ENCODE peak calls at places on chromosomes 13 and 19, in ten cellular contexts. C is HCT116, M is suprapubic skin, D is stomach, X is sigmoid colon, Z is transverse colon, S is vagina, U is spleen, V is HepG2, J is upper lobe of left lung. E is an unnamed sample.

GRCh38 chr19:49938662-49939061 is 9.4 kb upstream of the NUP62 start:
- DNase-seq in C (no peak), M (no peak), D (no peak), X (no peak), Z (no peak), S (no peak), U (peak; percentile 47), V (no peak), J (no peak), E (no peak)

GRCh38 chr13:22161871-22162270 is 491.0 kb downstream of the FGF9 start:
- DNase-seq in C (no peak), M (no peak), D (no peak), X (no peak), Z (no peak), S (no peak), U (no peak), V (no peak), J (no peak), E (no peak)

GRCh38 chr19:23312515-23312914 is 62.3 kb upstream of the ZNF724 start:
- DNase-seq in C (no peak), M (no peak), D (no peak), X (no peak), Z (no peak), S (no peak), U (no peak), V (no peak), J (no peak), E (no peak)

GRCh38 chr19:44666852-44667251 is 4.4 kb upstream of the CEACAM19 start:
- DNase-seq in C (no peak), M (no peak), D (no peak), X (no peak), Z (no peak), S (no peak), U (no peak), V (no peak), J (no peak), E (no peak)

GRCh38 chr13:75402787-75403186 is 79.2 kb downstream of the TBC1D4 start:
- DNase-seq in C (no peak), M (no peak), D (no peak), X (no peak), Z (no peak), S (no peak), U (no peak), V (peak; percentile 45), J (no peak), E (no peak)

GRCh38 chr19:49895566-49896297 is 955 bp downstream of the IL4I1 start:
- DNase-seq in C (no peak), M (no peak), D (no peak), X (no peak), Z (no peak), S (no peak), U (no peak), V (no peak), J (peak; percentile 72), E (no peak)

GRCh38 chr13:98142427-98143156 is at the start of gene FARP1:
- DNase-seq in C (peak; percentile 27), M (peak; percentile 74), D (peak; percentile 88), X (peak; percentile 86), Z (peak; percentile 84), S (no peak), U (peak; percentile 86), V (peak; percentile 62), J (peak; percentile 96), E (peak; percentile 78)

GRCh38 chr13:50387124-50387581 is 371.9 kb downstream of the KCNRG start:
- DNase-seq in C (no peak), M (no peak), D (peak; percentile 40), X (no peak), Z (peak; percentile 50), S (no peak), U (peak; percentile 77), V (peak; percentile 25), J (peak; percentile 21), E (no peak)

GRCh38 chr19:33905937-33906577 is 109.4 kb downstream of the KCTD15 start:
- DNase-seq in C (no peak), M (peak; percentile 88), D (peak; percentile 86), X (peak; percentile 69), Z (peak; percentile 85), S (no peak), U (no peak), V (no peak), J (peak; percentile 94), E (peak; percentile 90)

GRCh38 chr13:19910336-19911072 is 47.1 kb upstream of the ZMYM5 start:
- DNase-seq in C (peak; percentile 43), M (no peak), D (peak; percentile 29), X (no peak), Z (peak; percentile 54), S (no peak), U (no peak), V (no peak), J (no peak), E (no peak)

DNA sequence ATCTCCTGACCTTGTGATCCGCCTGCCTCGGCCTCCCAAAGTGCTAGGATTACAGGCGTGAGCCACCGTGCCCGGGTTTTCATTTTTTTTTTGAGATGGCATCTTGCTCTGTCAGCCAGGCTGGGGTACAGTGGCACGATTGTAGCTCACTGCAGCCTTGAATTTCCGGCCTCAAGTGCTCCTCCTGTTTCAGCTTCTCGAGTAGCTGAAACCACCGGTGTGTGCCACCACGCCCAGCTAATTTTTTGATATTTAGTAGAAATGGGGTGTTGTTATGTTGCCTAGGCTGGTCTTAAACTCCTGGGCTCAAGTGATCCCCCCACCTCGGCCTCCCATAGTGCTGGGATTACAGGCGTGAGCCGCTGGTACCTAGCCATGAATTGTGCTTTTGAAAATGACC is 5.9 kb downstream of the ADAT3 start:
- DNase-seq in C (no peak), M (no peak), D (no peak), X (no peak), Z (no peak), S (no peak), U (no peak), V (no peak), J (no peak), E (no peak)
- H3K4me1 ChIP-seq in C (peaks cover 12% of the 10 kb centered on the region), M (peaks cover 72% of the 10 kb centered on the region), D (peaks cover 26% of the 10 kb centered on the region), X (peaks cover 18% of the 10 kb centered on the region), Z (peaks cover 50% of the 10 kb centered on the region), S (peaks cover 39% of the 10 kb centered on the region), U (peaks cover 15% of the 10 kb centered on the region), V (peaks cover 35% of the 10 kb centered on the region), J (peaks cover 29% of the 10 kb centered on the region), E (peaks cover 9% of the 10 kb centered on the region)

GRCh38 chr13:73765651-73766384 is 368.4 kb downstream of the KLF12 start:
- DNase-seq in C (no peak), M (peak; percentile 65), D (peak; percentile 81), X (peak; percentile 91), Z (peak; percentile 81), S (no peak), U (peak; percentile 88), V (peak; percentile 75), J (no peak), E (peak; percentile 57)
- TF ChIP-seq POLR2AphosphoS5 in C (no peak), M (no peak), D (no peak), X (peak; percentile 36), Z (no peak), S (no peak), U (no peak), V (no peak), J (no peak), E (no peak)

GRCh38 chr19:36330226-36330625 is 48.8 kb downstream of the ZFP14 start:
- DNase-seq in C (no peak), M (no peak), D (no peak), X (no peak), Z (no peak), S (no peak), U (no peak), V (no peak), J (peak; percentile 52), E (no peak)

DNA sequence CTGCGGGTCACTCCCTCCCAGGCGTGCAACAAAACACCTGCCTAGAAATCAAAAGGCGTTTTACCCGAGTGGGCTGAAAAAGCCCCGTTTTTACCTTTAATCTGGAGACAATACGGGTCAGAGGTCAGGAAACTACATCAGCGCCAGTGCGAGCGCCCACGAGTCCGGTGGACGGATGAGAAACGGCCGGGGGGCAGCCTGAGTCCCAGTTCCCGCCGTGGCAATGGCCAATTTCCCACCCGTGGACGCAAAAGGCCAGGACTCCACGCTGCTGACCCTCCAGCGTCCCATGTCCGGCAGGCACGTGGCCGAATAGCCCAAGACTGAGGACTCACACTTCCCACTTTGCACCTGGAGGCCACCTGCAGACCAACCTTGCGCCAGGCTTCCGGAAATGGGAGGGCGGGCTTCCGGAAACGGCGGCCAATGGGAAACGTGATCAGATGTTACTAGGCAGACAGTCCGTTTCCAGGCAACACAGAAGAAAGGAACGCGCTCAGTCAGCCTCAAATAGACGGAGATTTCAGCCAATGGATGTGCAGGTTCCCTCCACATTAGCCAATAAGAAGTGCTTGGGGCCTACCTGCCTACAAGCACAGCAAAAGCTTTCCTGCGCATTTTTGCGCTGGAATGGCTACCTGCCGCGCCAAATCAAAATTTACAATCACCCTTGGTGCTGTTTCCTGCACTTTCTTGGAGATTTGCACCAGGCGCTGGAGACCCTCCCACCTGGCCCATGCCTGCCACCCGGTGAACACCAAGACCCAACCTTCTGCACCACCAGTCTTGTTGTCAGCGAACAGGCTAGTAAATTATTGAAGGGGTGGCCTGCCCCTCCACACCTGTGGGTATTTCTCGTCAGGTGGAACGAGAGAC is 47.4 kb downstream of the ZFP14 start:
- DNase-seq in C (no peak), M (peak; percentile 85), D (peak; percentile 64), X (peak; percentile 91), Z (peak; percentile 68), S (peak; percentile 98), U (peak; percentile 85), V (no peak), J (peak; percentile 79), E (peak; percentile 96)
- TF ChIP-seq POLR2A in C (no peak), M (no peak), D (no peak), X (no peak), Z (no peak), S (no peak), U (no peak), V (no peak), J (no peak), E (no peak)

DNA sequence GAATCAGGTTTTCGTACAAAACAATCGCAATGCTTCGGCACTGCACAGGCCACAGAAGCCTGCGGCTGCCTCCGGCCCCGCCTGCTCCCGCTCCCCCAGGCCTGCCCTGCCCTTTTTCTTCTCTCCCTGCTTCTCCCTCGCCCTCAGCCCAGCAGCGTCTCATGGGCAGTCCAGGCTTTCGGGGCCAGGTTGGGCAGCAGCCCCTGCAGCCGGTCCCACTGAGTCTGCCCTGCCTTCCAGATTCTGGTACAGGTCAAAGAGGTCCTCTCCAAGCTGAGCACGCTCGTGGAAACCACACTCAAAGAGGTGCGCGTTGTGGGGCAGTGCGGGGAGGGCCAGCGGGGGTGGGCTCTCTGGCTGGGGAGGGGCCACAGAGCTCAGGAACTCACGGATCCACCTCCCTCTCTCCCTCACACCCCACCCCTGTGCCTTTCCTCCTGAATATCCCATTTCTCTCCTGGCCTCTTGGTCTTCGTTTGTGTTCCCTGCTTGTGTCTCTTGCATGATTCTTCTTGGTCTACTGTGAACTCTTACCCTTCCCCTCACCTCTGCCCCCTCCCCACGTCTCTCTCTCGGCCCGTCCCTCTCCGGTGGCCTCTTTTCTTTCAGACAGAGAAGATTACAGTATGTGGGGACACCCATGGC is 30.1 kb downstream of the CCDC8 start:
- DNase-seq in C (no peak), M (peak; percentile 29), D (no peak), X (peak; percentile 30), Z (no peak), S (peak; percentile 58), U (peak; percentile 53), V (no peak), J (no peak), E (no peak)
- H3K4me1 ChIP-seq in C (no peaks in the 10 kb centered on the region), M (peaks cover 17% of the 10 kb centered on the region), D (no peaks in the 10 kb centered on the region), X (peaks cover 13% of the 10 kb centered on the region), Z (peaks cover 10% of the 10 kb centered on the region), S (peaks cover 31% of the 10 kb centered on the region), U (no peaks in the 10 kb centered on the region), V (peaks cover 11% of the 10 kb centered on the region), J (no peaks in the 10 kb centered on the region), E (no peaks in the 10 kb centered on the region)

E was measured in breast epithelium.